ENCODE peak calls at places on chromosomes 3 and 15, in eight cellular contexts. One of them, this sample, is unnamed.

GRCh38 chr3:52120576-52121458 is 33.4 kb downstream of the POC1A start:
- DNase-seq in left cardiac atrium: peak
- DNase-seq in C1 segment of cervical spinal cord: no peak
- DNase-seq in M059J: no peak
- DNase-seq in activated CD8-positive, alpha-beta T cell treated with anti-CD3 and anti-CD28 coated beads, Interleukin-2, amount 10 ng/mL, durations not matched to agents 7 days and 5 days: no peak
- DNase-seq in activated CD4-positive, alpha-beta T cell treated with anti-CD3 and anti-CD28 coated beads, Interleukin-2, amount 50 U/mL, for 48 hours: no peak
- DNase-seq in neural progenitor cell: no peak
- DNase-seq in NCI-H1092 treated with DMSO at 0.1 percent for 48 hours: no peak
- DNase-seq in this sample: no peak

GRCh38 chr3:49120096-49120437 is 556 bp downstream of the USP19 start:
- DNase-seq in activated CD8-positive, alpha-beta T cell treated with anti-CD3 and anti-CD28 coated beads, Interleukin-2, amount 10 ng/mL, durations not matched to agents 7 days and 5 days: peak
- DNase-seq in left cardiac atrium: no peak
- DNase-seq in C1 segment of cervical spinal cord: no peak
- DNase-seq in NCI-H1092 treated with DMSO at 0.1 percent for 48 hours: no peak
- DNase-seq in activated CD4-positive, alpha-beta T cell treated with anti-CD3 and anti-CD28 coated beads, Interleukin-2, amount 50 U/mL, for 48 hours: no peak
- DNase-seq in M059J: no peak
- DNase-seq in neural progenitor cell: no peak
- DNase-seq in this sample: no peak

GRCh38 chr15:70093070-70093469 is 4.6 kb downstream of the TLE3 start:
- DNase-seq in activated CD8-positive, alpha-beta T cell treated with anti-CD3 and anti-CD28 coated beads, Interleukin-2, amount 10 ng/mL, durations not matched to agents 7 days and 5 days: no peak
- DNase-seq in left cardiac atrium: no peak
- DNase-seq in activated CD4-positive, alpha-beta T cell treated with anti-CD3 and anti-CD28 coated beads, Interleukin-2, amount 50 U/mL, for 48 hours: no peak
- DNase-seq in M059J: no peak
- DNase-seq in NCI-H1092 treated with DMSO at 0.1 percent for 48 hours: no peak
- DNase-seq in neural progenitor cell: no peak
- DNase-seq in C1 segment of cervical spinal cord: no peak
- DNase-seq in this sample: no peak

GRCh38 chr3:146117406-146118285 is 43.3 kb downstream of the PLOD2 start:
- DNase-seq in M059J: peak
- DNase-seq in C1 segment of cervical spinal cord: no peak
- DNase-seq in NCI-H1092 treated with DMSO at 0.1 percent for 48 hours: no peak
- DNase-seq in activated CD4-positive, alpha-beta T cell treated with anti-CD3 and anti-CD28 coated beads, Interleukin-2, amount 50 U/mL, for 48 hours: no peak
- DNase-seq in neural progenitor cell: no peak
- DNase-seq in left cardiac atrium: no peak
- DNase-seq in activated CD8-positive, alpha-beta T cell treated with anti-CD3 and anti-CD28 coated beads, Interleukin-2, amount 10 ng/mL, durations not matched to agents 7 days and 5 days: no peak
- DNase-seq in this sample: peak

GRCh38 chr15:58932791-58933310 is 628 bp downstream of the SLTM start:
- DNase-seq in neural progenitor cell: no peak
- DNase-seq in NCI-H1092 treated with DMSO at 0.1 percent for 48 hours: peak
- DNase-seq in left cardiac atrium: no peak
- DNase-seq in C1 segment of cervical spinal cord: no peak
- DNase-seq in activated CD4-positive, alpha-beta T cell treated with anti-CD3 and anti-CD28 coated beads, Interleukin-2, amount 50 U/mL, for 48 hours: no peak
- DNase-seq in activated CD8-positive, alpha-beta T cell treated with anti-CD3 and anti-CD28 coated beads, Interleukin-2, amount 10 ng/mL, durations not matched to agents 7 days and 5 days: no peak
- DNase-seq in M059J: peak
- DNase-seq in this sample: no peak

GRCh38 chr15:77781131-77782051 is 148.7 kb upstream of the LINGO1 start:
- DNase-seq in neural progenitor cell: no peak
- DNase-seq in left cardiac atrium: no peak
- DNase-seq in C1 segment of cervical spinal cord: no peak
- DNase-seq in activated CD4-positive, alpha-beta T cell treated with anti-CD3 and anti-CD28 coated beads, Interleukin-2, amount 50 U/mL, for 48 hours: no peak
- DNase-seq in NCI-H1092 treated with DMSO at 0.1 percent for 48 hours: no peak
- DNase-seq in activated CD8-positive, alpha-beta T cell treated with anti-CD3 and anti-CD28 coated beads, Interleukin-2, amount 10 ng/mL, durations not matched to agents 7 days and 5 days: no peak
- DNase-seq in M059J: no peak
- DNase-seq in this sample: no peak

GRCh38 chr3:125334675-125335560 is 40.2 kb downstream of the ZNF148 start:
- DNase-seq in neural progenitor cell: no peak
- DNase-seq in activated CD8-positive, alpha-beta T cell treated with anti-CD3 and anti-CD28 coated beads, Interleukin-2, amount 10 ng/mL, durations not matched to agents 7 days and 5 days: no peak
- DNase-seq in C1 segment of cervical spinal cord: no peak
- DNase-seq in activated CD4-positive, alpha-beta T cell treated with anti-CD3 and anti-CD28 coated beads, Interleukin-2, amount 50 U/mL, for 48 hours: no peak
- DNase-seq in left cardiac atrium: no peak
- DNase-seq in M059J: peak
- DNase-seq in NCI-H1092 treated with DMSO at 0.1 percent for 48 hours: no peak
- DNase-seq in this sample: no peak

GRCh38 chr3:64185436-64185835 is 39.8 kb downstream of the PRICKLE2 start:
- DNase-seq in activated CD4-positive, alpha-beta T cell treated with anti-CD3 and anti-CD28 coated beads, Interleukin-2, amount 50 U/mL, for 48 hours: no peak
- DNase-seq in left cardiac atrium: no peak
- DNase-seq in neural progenitor cell: no peak
- DNase-seq in C1 segment of cervical spinal cord: no peak
- DNase-seq in activated CD8-positive, alpha-beta T cell treated with anti-CD3 and anti-CD28 coated beads, Interleukin-2, amount 10 ng/mL, durations not matched to agents 7 days and 5 days: no peak
- DNase-seq in M059J: peak
- DNase-seq in NCI-H1092 treated with DMSO at 0.1 percent for 48 hours: no peak
- DNase-seq in this sample: no peak

GRCh38 chr3:167749209-167749608 is 13.7 kb downstream of the SERPINI1 start:
- DNase-seq in activated CD8-positive, alpha-beta T cell treated with anti-CD3 and anti-CD28 coated beads, Interleukin-2, amount 10 ng/mL, durations not matched to agents 7 days and 5 days: no peak
- DNase-seq in NCI-H1092 treated with DMSO at 0.1 percent for 48 hours: no peak
- DNase-seq in neural progenitor cell: no peak
- DNase-seq in activated CD4-positive, alpha-beta T cell treated with anti-CD3 and anti-CD28 coated beads, Interleukin-2, amount 50 U/mL, for 48 hours: no peak
- DNase-seq in M059J: no peak
- DNase-seq in C1 segment of cervical spinal cord: no peak
- DNase-seq in left cardiac atrium: no peak
- DNase-seq in this sample: no peak

GRCh38 chr3:48507256-48508061 is 3.5 kb upstream of the SHISA5 start:
- DNase-seq in C1 segment of cervical spinal cord: no peak
- DNase-seq in M059J: peak
- DNase-seq in neural progenitor cell: peak
- DNase-seq in left cardiac atrium: peak
- DNase-seq in activated CD8-positive, alpha-beta T cell treated with anti-CD3 and anti-CD28 coated beads, Interleukin-2, amount 10 ng/mL, durations not matched to agents 7 days and 5 days: peak
- DNase-seq in NCI-H1092 treated with DMSO at 0.1 percent for 48 hours: peak
- DNase-seq in activated CD4-positive, alpha-beta T cell treated with anti-CD3 and anti-CD28 coated beads, Interleukin-2, amount 50 U/mL, for 48 hours: peak
- DNase-seq in this sample: peak

GRCh38 chr3:152197451-152197850 is 71.3 kb upstream of the MBNL1 start:
- DNase-seq in neural progenitor cell: no peak
- DNase-seq in C1 segment of cervical spinal cord: no peak
- DNase-seq in activated CD4-positive, alpha-beta T cell treated with anti-CD3 and anti-CD28 coated beads, Interleukin-2, amount 50 U/mL, for 48 hours: no peak
- DNase-seq in NCI-H1092 treated with DMSO at 0.1 percent for 48 hours: no peak
- DNase-seq in activated CD8-positive, alpha-beta T cell treated with anti-CD3 and anti-CD28 coated beads, Interleukin-2, amount 10 ng/mL, durations not matched to agents 7 days and 5 days: no peak
- DNase-seq in M059J: peak
- DNase-seq in left cardiac atrium: no peak
- DNase-seq in this sample: no peak

GRCh38 chr3:179321585-179322322 is 1.1 kb upstream of the ZNF639 start:
- DNase-seq in activated CD4-positive, alpha-beta T cell treated with anti-CD3 and anti-CD28 coated beads, Interleukin-2, amount 50 U/mL, for 48 hours: no peak
- DNase-seq in M059J: peak
- DNase-seq in left cardiac atrium: no peak
- DNase-seq in NCI-H1092 treated with DMSO at 0.1 percent for 48 hours: peak
- DNase-seq in C1 segment of cervical spinal cord: no peak
- DNase-seq in neural progenitor cell: peak
- DNase-seq in activated CD8-positive, alpha-beta T cell treated with anti-CD3 and anti-CD28 coated beads, Interleukin-2, amount 10 ng/mL, durations not matched to agents 7 days and 5 days: peak
- DNase-seq in this sample: peak

GRCh38 chr3:114586119-114586518 is 292.3 kb downstream of the TIGIT start:
- DNase-seq in activated CD4-positive, alpha-beta T cell treated with anti-CD3 and anti-CD28 coated beads, Interleukin-2, amount 50 U/mL, for 48 hours: no peak
- DNase-seq in left cardiac atrium: no peak
- DNase-seq in activated CD8-positive, alpha-beta T cell treated with anti-CD3 and anti-CD28 coated beads, Interleukin-2, amount 10 ng/mL, durations not matched to agents 7 days and 5 days: no peak
- DNase-seq in M059J: peak
- DNase-seq in NCI-H1092 treated with DMSO at 0.1 percent for 48 hours: no peak
- DNase-seq in neural progenitor cell: no peak
- DNase-seq in C1 segment of cervical spinal cord: no peak
- DNase-seq in this sample: no peak

GRCh38 chr15:58146734-58147133 is 8.6 kb downstream of the AQP9 start:
- DNase-seq in NCI-H1092 treated with DMSO at 0.1 percent for 48 hours: no peak
- DNase-seq in activated CD4-positive, alpha-beta T cell treated with anti-CD3 and anti-CD28 coated beads, Interleukin-2, amount 50 U/mL, for 48 hours: no peak
- DNase-seq in C1 segment of cervical spinal cord: no peak
- DNase-seq in neural progenitor cell: no peak
- DNase-seq in M059J: peak
- DNase-seq in left cardiac atrium: no peak
- DNase-seq in activated CD8-positive, alpha-beta T cell treated with anti-CD3 and anti-CD28 coated beads, Interleukin-2, amount 10 ng/mL, durations not matched to agents 7 days and 5 days: no peak
- DNase-seq in this sample: peak

GRCh38 chr15:54915382-54915781 is 281.4 kb downstream of the RSL24D1 start:
- DNase-seq in activated CD8-positive, alpha-beta T cell treated with anti-CD3 and anti-CD28 coated beads, Interleukin-2, amount 10 ng/mL, durations not matched to agents 7 days and 5 days: no peak
- DNase-seq in M059J: no peak
- DNase-seq in neural progenitor cell: no peak
- DNase-seq in NCI-H1092 treated with DMSO at 0.1 percent for 48 hours: no peak
- DNase-seq in C1 segment of cervical spinal cord: no peak
- DNase-seq in left cardiac atrium: no peak
- DNase-seq in activated CD4-positive, alpha-beta T cell treated with anti-CD3 and anti-CD28 coated beads, Interleukin-2, amount 50 U/mL, for 48 hours: no peak
- DNase-seq in this sample: no peak

GRCh38 chr3:101128786-101129185 is 135.6 kb upstream of the ABI3BP start:
- DNase-seq in left cardiac atrium: no peak
- DNase-seq in neural progenitor cell: no peak
- DNase-seq in C1 segment of cervical spinal cord: no peak
- DNase-seq in M059J: peak
- DNase-seq in activated CD4-positive, alpha-beta T cell treated with anti-CD3 and anti-CD28 coated beads, Interleukin-2, amount 50 U/mL, for 48 hours: no peak
- DNase-seq in activated CD8-positive, alpha-beta T cell treated with anti-CD3 and anti-CD28 coated beads, Interleukin-2, amount 10 ng/mL, durations not matched to agents 7 days and 5 days: no peak
- DNase-seq in NCI-H1092 treated with DMSO at 0.1 percent for 48 hours: no peak
- DNase-seq in this sample: no peak

GRCh38 chr15:23855260-23855659 is 168.2 kb upstream of the NDN start:
- DNase-seq in C1 segment of cervical spinal cord: no peak
- DNase-seq in activated CD4-positive, alpha-beta T cell treated with anti-CD3 and anti-CD28 coated beads, Interleukin-2, amount 50 U/mL, for 48 hours: no peak
- DNase-seq in NCI-H1092 treated with DMSO at 0.1 percent for 48 hours: no peak
- DNase-seq in activated CD8-positive, alpha-beta T cell treated with anti-CD3 and anti-CD28 coated beads, Interleukin-2, amount 10 ng/mL, durations not matched to agents 7 days and 5 days: no peak
- DNase-seq in M059J: no peak
- DNase-seq in left cardiac atrium: no peak
- DNase-seq in neural progenitor cell: no peak
- DNase-seq in this sample: no peak

GRCh38 chr3:10189557-10190374 is 25.0 kb downstream of the IRAK2 start:
- DNase-seq in activated CD8-positive, alpha-beta T cell treated with anti-CD3 and anti-CD28 coated beads, Interleukin-2, amount 10 ng/mL, durations not matched to agents 7 days and 5 days: peak
- DNase-seq in C1 segment of cervical spinal cord: peak
- DNase-seq in M059J: peak
- DNase-seq in left cardiac atrium: peak
- DNase-seq in activated CD4-positive, alpha-beta T cell treated with anti-CD3 and anti-CD28 coated beads, Interleukin-2, amount 50 U/mL, for 48 hours: peak
- DNase-seq in neural progenitor cell: no peak
- DNase-seq in NCI-H1092 treated with DMSO at 0.1 percent for 48 hours: no peak
- DNase-seq in this sample: no peak

This sample was measured in RCC 7860.